ENCODE peak calls at places on chromosomes 6 and 20, in six cellular contexts. One of them, this sample, is unnamed. For H3K4me1, the result is how much of the 10 kb centered on the place peaks cover.

GRCh38 chr6:7920425-7920824 is 9.8 kb upstream of the TXNDC5 start:
- DNase-seq in fibroblast of lung: no peak
- DNase-seq in uterus: no peak
- DNase-seq in sigmoid colon: no peak
- DNase-seq in mucosa of descending colon: no peak
- DNase-seq in ovary: no peak
- DNase-seq in this sample: no peak

GRCh38 chr6:89348372-89348771 is 4.2 kb downstream of the UBE2J1 start:
- DNase-seq in mucosa of descending colon: no peak
- DNase-seq in uterus: no peak
- DNase-seq in fibroblast of lung: peak
- DNase-seq in ovary: no peak
- DNase-seq in sigmoid colon: no peak
- DNase-seq in this sample: no peak

GRCh38 chr6:142934190-142934589 is 10.8 kb downstream of the HIVEP2 start:
- DNase-seq in fibroblast of lung: no peak
- DNase-seq in uterus: no peak
- DNase-seq in ovary: no peak
- DNase-seq in mucosa of descending colon: no peak
- DNase-seq in sigmoid colon: no peak
- DNase-seq in this sample: no peak

GRCh38 chr20:41276317-41276751 is 41.2 kb downstream of the ZHX3 start:
- DNase-seq in sigmoid colon: no peak
- DNase-seq in fibroblast of lung: no peak
- DNase-seq in mucosa of descending colon: no peak
- DNase-seq in uterus: no peak
- DNase-seq in ovary: peak
- DNase-seq in this sample: no peak

GRCh38 chr6:121932071-121933009 is 467.1 kb upstream of the HSF2 start:
- DNase-seq in uterus: no peak
- DNase-seq in ovary: no peak
- DNase-seq in sigmoid colon: no peak
- DNase-seq in fibroblast of lung: peak
- DNase-seq in mucosa of descending colon: no peak
- DNase-seq in this sample: peak

GRCh38 chr6:3162067-3162497 is 4.7 kb upstream of the TUBB2A start:
- DNase-seq in sigmoid colon: no peak
- DNase-seq in fibroblast of lung: peak
- DNase-seq in mucosa of descending colon: no peak
- DNase-seq in ovary: no peak
- DNase-seq in uterus: no peak
- DNase-seq in this sample: no peak

GRCh38 chr6:166433096-166433495 is 50.4 kb upstream of the MPC1 start:
- DNase-seq in mucosa of descending colon: no peak
- DNase-seq in uterus: no peak
- DNase-seq in fibroblast of lung: no peak
- DNase-seq in sigmoid colon: no peak
- DNase-seq in ovary: no peak
- DNase-seq in this sample: no peak

GRCh38 chr6:11556308-11556707 is 18.8 kb downstream of the TMEM170B start:
- DNase-seq in uterus: no peak
- DNase-seq in sigmoid colon: no peak
- DNase-seq in ovary: no peak
- DNase-seq in mucosa of descending colon: no peak
- DNase-seq in fibroblast of lung: no peak
- DNase-seq in this sample: no peak

GRCh38 chr6:168884646-168885086 is 369.0 kb downstream of the THBS2 start:
- DNase-seq in sigmoid colon: peak
- DNase-seq in ovary: peak
- DNase-seq in fibroblast of lung: no peak
- DNase-seq in mucosa of descending colon: no peak
- DNase-seq in uterus: peak
- DNase-seq in this sample: peak

GRCh38 chr20:41364236-41364855 is 2.3 kb downstream of the EMILIN3 start:
- DNase-seq in sigmoid colon: no peak
- DNase-seq in mucosa of descending colon: peak
- DNase-seq in uterus: no peak
- DNase-seq in fibroblast of lung: no peak
- DNase-seq in ovary: no peak
- DNase-seq in this sample: no peak

GRCh38 chr20:13149371-13149770 is 71.7 kb upstream of the ISM1 start:
- DNase-seq in fibroblast of lung: peak
- DNase-seq in ovary: no peak
- DNase-seq in uterus: no peak
- DNase-seq in mucosa of descending colon: no peak
- DNase-seq in sigmoid colon: no peak
- DNase-seq in this sample: no peak
- TF ChIP-seq CTCF in fibroblast of lung: no peak
- TF ChIP-seq CTCF in ovary: no peak
- TF ChIP-seq CTCF in uterus: no peak
- TF ChIP-seq CTCF in mucosa of descending colon: no peak
- TF ChIP-seq CTCF in sigmoid colon: no peak
- TF ChIP-seq CTCF in this sample: no peak

DNA sequence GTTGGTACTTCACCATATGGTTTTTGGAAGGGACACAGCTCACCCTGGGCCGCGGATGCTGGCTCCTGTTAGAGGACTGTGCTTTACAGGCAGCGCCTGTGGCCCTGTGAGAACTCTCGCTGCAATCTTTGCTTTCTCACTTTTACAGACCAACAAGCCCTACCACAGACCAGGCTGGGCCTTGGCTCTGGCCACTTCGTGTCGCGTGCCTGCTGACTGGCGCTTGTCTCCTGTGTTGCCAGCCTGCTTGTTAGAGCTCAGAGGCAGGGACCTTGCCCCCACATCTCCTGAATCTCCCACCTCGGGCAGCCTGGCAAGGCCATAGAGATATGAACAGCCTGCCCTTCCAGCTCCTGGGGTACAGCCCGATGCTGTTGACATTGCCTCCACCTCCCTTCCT is 56.1 kb downstream of the SYNJ2 start:
- DNase-seq in ovary: no peak
- DNase-seq in uterus: no peak
- DNase-seq in sigmoid colon: peak
- DNase-seq in mucosa of descending colon: peak
- DNase-seq in fibroblast of lung: no peak
- DNase-seq in this sample: peak
- H3K4me1 ChIP-seq in ovary: under half
- H3K4me1 ChIP-seq in uterus: under half
- H3K4me1 ChIP-seq in sigmoid colon: half or more
- H3K4me1 ChIP-seq in mucosa of descending colon: under half
- H3K4me1 ChIP-seq in fibroblast of lung: under half
- H3K4me1 ChIP-seq in this sample: under half

GRCh38 chr6:33619166-33619565 is 2.0 kb upstream of the ITPR3 start:
- DNase-seq in ovary: no peak
- DNase-seq in fibroblast of lung: no peak
- DNase-seq in uterus: no peak
- DNase-seq in mucosa of descending colon: no peak
- DNase-seq in sigmoid colon: no peak
- DNase-seq in this sample: no peak
- TF ChIP-seq CTCF in ovary: no peak
- TF ChIP-seq CTCF in fibroblast of lung: no peak
- TF ChIP-seq CTCF in uterus: no peak
- TF ChIP-seq CTCF in mucosa of descending colon: no peak
- TF ChIP-seq CTCF in sigmoid colon: no peak
- TF ChIP-seq CTCF in this sample: no peak

GRCh38 chr6:37626915-37627314 is 70.8 kb downstream of the MDGA1 start:
- DNase-seq in uterus: no peak
- DNase-seq in ovary: no peak
- DNase-seq in fibroblast of lung: no peak
- DNase-seq in sigmoid colon: no peak
- DNase-seq in mucosa of descending colon: no peak
- DNase-seq in this sample: no peak
- H3K4me1 ChIP-seq in uterus: under half
- H3K4me1 ChIP-seq in ovary: under half
- H3K4me1 ChIP-seq in fibroblast of lung: under half
- H3K4me1 ChIP-seq in sigmoid colon: under half
- H3K4me1 ChIP-seq in mucosa of descending colon: under half
- H3K4me1 ChIP-seq in this sample: under half

DNA sequence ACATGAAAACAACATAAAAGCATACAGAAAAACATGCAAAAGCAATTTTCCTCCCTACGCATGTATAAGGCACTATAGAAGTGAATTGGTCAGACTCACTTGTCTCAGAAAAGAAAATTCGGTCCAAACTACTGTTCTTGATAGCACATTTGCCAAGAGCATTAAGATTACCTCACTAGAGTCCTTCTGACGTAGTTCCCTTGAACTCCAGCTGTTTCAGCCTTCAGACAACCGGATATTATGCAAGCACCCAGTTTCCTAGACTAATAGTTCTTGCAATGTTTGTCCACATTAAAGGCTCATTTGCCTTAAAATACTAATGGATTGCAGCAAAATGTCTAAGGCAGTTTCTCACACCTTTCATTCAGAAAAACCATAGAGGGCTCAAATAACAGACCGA is 2.5 kb upstream of the CASS4 start:
- DNase-seq in sigmoid colon: no peak
- DNase-seq in ovary: no peak
- DNase-seq in uterus: no peak
- DNase-seq in mucosa of descending colon: no peak
- DNase-seq in fibroblast of lung: no peak
- DNase-seq in this sample: no peak
- TF ChIP-seq CTCF in sigmoid colon: no peak
- TF ChIP-seq CTCF in ovary: no peak
- TF ChIP-seq CTCF in uterus: no peak
- TF ChIP-seq CTCF in mucosa of descending colon: no peak
- TF ChIP-seq CTCF in fibroblast of lung: no peak
- TF ChIP-seq CTCF in this sample: no peak

DNA sequence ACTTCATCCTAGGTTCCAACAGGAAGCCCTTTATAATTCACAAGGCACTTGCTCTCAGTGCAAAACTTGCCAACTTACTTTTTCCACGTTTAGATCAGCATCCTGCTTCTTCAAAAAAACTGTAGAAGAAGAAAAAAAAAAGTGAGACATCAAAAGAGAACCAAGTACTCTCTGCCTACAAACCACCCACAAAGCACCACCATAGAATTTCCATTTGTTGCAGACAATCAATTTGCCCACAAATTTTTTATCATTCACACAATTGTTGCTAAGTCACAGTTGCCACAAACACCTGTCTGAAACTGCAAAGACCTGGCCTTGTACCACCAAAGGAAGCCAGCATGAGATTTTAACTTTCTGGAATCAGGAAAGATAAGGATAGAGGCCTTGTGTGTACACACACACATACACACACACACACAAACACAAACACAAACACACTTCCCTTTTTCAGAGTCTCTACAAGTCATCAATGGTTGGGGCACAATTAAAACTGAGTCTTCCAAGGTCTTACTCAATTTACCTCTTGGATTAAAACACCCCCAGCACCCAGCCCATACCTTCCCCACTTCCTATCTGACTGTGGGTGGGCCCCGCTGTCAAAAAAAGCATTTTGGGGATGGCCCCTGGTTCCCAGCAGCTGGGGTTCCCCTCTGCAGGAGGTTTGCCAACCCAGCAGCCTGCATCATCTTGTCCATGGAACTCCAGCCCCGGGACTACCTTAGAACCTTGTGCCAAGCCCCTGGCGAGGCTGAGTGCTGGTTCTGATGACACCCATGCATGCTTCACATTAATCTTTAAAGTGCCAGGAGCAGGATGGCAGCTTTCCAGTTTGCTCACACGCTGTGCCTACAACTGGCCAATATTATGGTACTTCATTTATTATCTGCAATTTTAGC is 26.5 kb downstream of the FYN start:
- DNase-seq in fibroblast of lung: no peak
- DNase-seq in uterus: no peak
- DNase-seq in ovary: no peak
- DNase-seq in sigmoid colon: peak
- DNase-seq in mucosa of descending colon: no peak
- DNase-seq in this sample: no peak
- H3K4me1 ChIP-seq in fibroblast of lung: under half
- H3K4me1 ChIP-seq in uterus: under half
- H3K4me1 ChIP-seq in ovary: under half
- H3K4me1 ChIP-seq in sigmoid colon: under half
- H3K4me1 ChIP-seq in mucosa of descending colon: under half
- H3K4me1 ChIP-seq in this sample: under half

GRCh38 chr6:96721227-96721626 is 116.0 kb downstream of the GPR63 start:
- DNase-seq in uterus: no peak
- DNase-seq in sigmoid colon: no peak
- DNase-seq in fibroblast of lung: no peak
- DNase-seq in ovary: no peak
- DNase-seq in mucosa of descending colon: no peak
- DNase-seq in this sample: no peak

GRCh38 chr6:96716221-96716620 is 121.1 kb downstream of the GPR63 start:
- DNase-seq in fibroblast of lung: no peak
- DNase-seq in uterus: no peak
- DNase-seq in sigmoid colon: no peak
- DNase-seq in mucosa of descending colon: no peak
- DNase-seq in ovary: no peak
- DNase-seq in this sample: no peak
- TF ChIP-seq CTCF in fibroblast of lung: no peak
- TF ChIP-seq CTCF in uterus: no peak
- TF ChIP-seq CTCF in sigmoid colon: no peak
- TF ChIP-seq CTCF in mucosa of descending colon: no peak
- TF ChIP-seq CTCF in ovary: no peak
- TF ChIP-seq CTCF in this sample: no peak